ENCODE peak calls at places on chromosomes 5 and 9, in six cellular contexts. W is GM23338, L is K562, M is GM12878, B is HepG2, A is H1. O is an unnamed sample.

GRCh38 chr5:164518741-164519080 is 1013.3 kb downstream of the MAT2B start:
- DNase-seq in A (no peak), B (no peak), M (no peak), W (no peak), L (no peak), O (no peak)

GRCh38 chr5:55626805-55627204 is 85.3 kb downstream of the SLC38A9 start:
- DNase-seq in B (no peak), W (no peak), L (no peak), M (no peak), A (no peak), O (no peak)

GRCh38 chr5:11426442-11426841 is 477.8 kb downstream of the CTNND2 start:
- DNase-seq in L (no peak), M (no peak), B (no peak), W (no peak), A (no peak), O (no peak)

GRCh38 chr5:5481206-5481605 is 58.7 kb downstream of the ICE1 start:
- DNase-seq in A (no peak), L (no peak), M (no peak), B (no peak), W (no peak), O (no peak)

GRCh38 chr5:1020461-1020961 is 11.9 kb downstream of the NKD2 start:
- DNase-seq in B (no peak), W (no peak), A (no peak), L (no peak), M (no peak), O (peak)

GRCh38 chr5:174609116-174609515 is 115.3 kb upstream of the MSX2 start:
- DNase-seq in M (no peak), A (no peak), W (no peak), B (no peak), L (no peak), O (no peak)

GRCh38 chr5:177431317-177432142 is 5.1 kb downstream of the GRK6 start:
- DNase-seq in M (peak), W (no peak), A (no peak), L (no peak), B (no peak), O (no peak)

GRCh38 chr9:94787268-94787667 is 60.8 kb downstream of the AOPEP start:
- DNase-seq in L (no peak), W (no peak), A (no peak), M (no peak), B (no peak), O (no peak)

GRCh38 chr5:145471831-145472616 is 363.1 kb downstream of the PRELID2 start:
- DNase-seq in B (no peak), L (no peak), M (no peak), W (peak), A (no peak), O (no peak)

GRCh38 chr9:131459056-131459455 is 43.7 kb upstream of the POMT1 start:
- DNase-seq in B (no peak), L (no peak), M (no peak), A (no peak), W (no peak), O (no peak)

GRCh38 chr5:155087036-155087435 is 73.5 kb downstream of the KIF4B start:
- DNase-seq in B (no peak), W (no peak), L (no peak), A (no peak), M (no peak), O (no peak)

GRCh38 chr5:66881475-66882161 is 285.4 kb downstream of the MAST4 start:
- DNase-seq in W (no peak), A (no peak), L (no peak), M (no peak), B (no peak), O (no peak)

GRCh38 chr5:66660401-66660800 is 64.2 kb downstream of the MAST4 start:
- DNase-seq in W (no peak), A (no peak), L (no peak), B (no peak), M (no peak), O (no peak)

GRCh38 chr9:93088656-93089015 is 7.4 kb upstream of the CARD19 start:
- DNase-seq in W (no peak), B (no peak), A (no peak), M (no peak), L (no peak), O (no peak)

GRCh38 chr5:134813407-134813806 is 32.4 kb upstream of the C5orf24 start:
- DNase-seq in W (no peak), A (no peak), M (peak), L (no peak), B (no peak), O (no peak)

GRCh38 chr5:169128679-169129078 is 172.3 kb downstream of the SLIT3 start:
- DNase-seq in W (no peak), L (no peak), A (no peak), B (no peak), M (no peak), O (no peak)

GRCh38 chr5:154197801-154198461 is 7.4 kb downstream of the GALNT10 start:
- DNase-seq in L (no peak), A (no peak), M (peak), B (peak), W (no peak), O (no peak)

GRCh38 chr9:90285946-90286345 is 356.7 kb downstream of the DIRAS2 start:
- DNase-seq in L (no peak), B (no peak), A (no peak), W (no peak), M (no peak), O (no peak)

GRCh38 chr5:54470677-54471076 is 15.2 kb downstream of the HSPB3 start:
- DNase-seq in B (no peak), L (no peak), W (no peak), M (no peak), A (no peak), O (no peak)

GRCh38 chr9:102796244-102796643 is 198.9 kb upstream of the CYLC2 start:
- DNase-seq in A (no peak), L (no peak), M (no peak), W (no peak), B (no peak), O (no peak)

GRCh38 chr9:137046094-137046787 is at the start of gene NPDC1:
- DNase-seq in M (no peak), A (peak), B (peak), W (peak), L (peak), O (peak)

GRCh38 chr5:74801941-74802340 is 34.9 kb downstream of the NSA2 start:
- DNase-seq in W (no peak), A (no peak), L (no peak), M (no peak), B (no peak), O (no peak)

GRCh38 chr5:74801197-74801596 is 34.1 kb downstream of the NSA2 start:
- DNase-seq in M (no peak), W (no peak), B (no peak), L (no peak), A (no peak), O (no peak)

DNA sequence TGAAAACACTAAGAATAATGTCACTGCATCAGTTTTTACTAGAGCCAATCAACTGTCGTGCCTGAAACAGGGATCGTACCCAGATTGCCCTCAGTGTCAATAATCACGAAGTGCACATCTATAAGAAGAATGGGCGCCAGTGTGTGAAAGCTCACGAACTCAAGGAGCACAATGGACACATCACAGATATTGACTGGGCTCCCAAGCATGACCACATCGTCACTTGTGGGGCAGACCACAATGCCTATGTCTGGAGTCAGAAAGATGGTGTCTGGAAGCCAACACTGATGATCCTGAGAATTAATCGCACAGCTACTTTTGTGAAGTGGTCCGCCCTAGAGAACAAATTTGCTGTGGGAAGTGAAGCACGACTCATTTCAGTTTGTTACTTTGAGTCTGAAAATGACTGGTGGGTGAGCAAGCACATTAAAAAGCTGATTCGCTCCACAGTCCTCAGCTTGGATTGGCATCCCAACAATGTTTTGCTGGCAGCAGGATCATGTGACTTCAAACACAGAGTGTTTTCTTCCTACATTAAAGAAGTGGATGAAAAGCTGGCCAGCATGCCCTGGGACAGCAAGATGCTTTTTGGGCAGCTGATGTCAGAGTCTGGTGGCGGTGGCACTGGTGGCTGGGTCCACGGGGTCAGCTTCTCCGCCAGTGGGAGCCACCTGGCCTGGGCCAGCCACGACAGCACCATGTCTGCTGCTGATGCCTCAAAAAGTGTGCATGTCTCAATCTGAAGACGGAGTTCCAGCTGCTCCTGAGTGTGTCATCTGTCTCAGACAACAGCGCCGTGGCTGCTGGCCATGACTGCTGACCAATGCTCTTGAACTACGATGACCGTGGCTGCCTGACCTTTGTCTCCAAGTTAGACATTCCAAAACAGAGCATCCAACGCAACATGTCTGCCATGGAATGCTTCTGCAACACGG is 32.2 kb downstream of the NSA2 start:
- DNase-seq in A (no peak), M (no peak), B (peak), W (no peak), L (no peak), O (no peak)
- TF ChIP-seq CREB1 in A (no peak), M (no peak), B (no peak), W (no peak), L (no peak), O (no peak)

DNA sequence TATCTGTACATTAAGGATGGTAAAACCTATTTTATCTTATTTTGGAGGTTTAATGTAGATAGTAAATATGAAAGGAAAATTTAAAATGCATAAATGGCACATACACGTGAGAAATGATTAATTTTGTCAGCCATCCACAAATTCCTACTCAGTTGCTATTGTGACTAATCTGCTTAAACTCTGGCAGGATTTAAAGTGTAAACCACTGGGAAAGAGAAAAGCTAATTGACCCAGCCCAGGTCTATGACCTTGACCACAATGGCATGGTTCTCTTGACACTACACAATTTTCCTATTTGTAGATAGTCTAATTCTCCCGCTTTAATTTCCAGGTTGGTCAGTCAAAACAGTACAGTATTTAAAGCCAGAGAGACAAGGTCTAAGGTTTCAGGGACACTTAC is 459.0 kb upstream of the KLF4 start:
- DNase-seq in A (no peak), B (no peak), M (no peak), W (no peak), L (no peak), O (no peak)
- TF ChIP-seq CREB1 in A (no peak), B (no peak), M (no peak), W (no peak), L (no peak), O (no peak)

GRCh38 chr5:172904643-172905345 is 54.4 kb upstream of the RPL26L1 start:
- DNase-seq in M (no peak), W (peak), L (no peak), B (peak), A (no peak), O (no peak)
- TF ChIP-seq CREB1 in M (no peak), W (no peak), L (no peak), B (no peak), A (no peak), O (no peak)

GRCh38 chr9:88950341-88951141 is 40.7 kb upstream of the S1PR3 start:
- DNase-seq in M (no peak), B (peak), W (no peak), L (no peak), A (no peak), O (no peak)
- TF ChIP-seq CREB1 in M (no peak), B (no peak), W (no peak), L (no peak), A (no peak), O (no peak)

GRCh38 chr5:32458799-32459400 is 14.4 kb upstream of the ZFR start:
- DNase-seq in M (no peak), W (no peak), A (no peak), B (peak), L (no peak), O (no peak)

GRCh38 chr5:32461441-32462120 is 17.0 kb upstream of the ZFR start:
- DNase-seq in A (no peak), M (no peak), W (no peak), B (no peak), L (no peak), O (no peak)

GRCh38 chr5:32465076-32465475 is 20.5 kb upstream of the ZFR start:
- DNase-seq in L (peak), W (peak), A (no peak), M (no peak), B (no peak), O (no peak)

GRCh38 chr5:32460702-32461101 is 16.2 kb upstream of the ZFR start:
- DNase-seq in W (no peak), B (no peak), A (no peak), M (no peak), L (no peak), O (no peak)

GRCh38 chr5:32462618-32463017 is 18.1 kb upstream of the ZFR start:
- DNase-seq in M (no peak), L (no peak), A (no peak), B (no peak), W (no peak), O (no peak)
- TF ChIP-seq CREB1 in M (no peak), L (no peak), A (no peak), B (no peak), W (no peak), O (no peak)

DNA sequence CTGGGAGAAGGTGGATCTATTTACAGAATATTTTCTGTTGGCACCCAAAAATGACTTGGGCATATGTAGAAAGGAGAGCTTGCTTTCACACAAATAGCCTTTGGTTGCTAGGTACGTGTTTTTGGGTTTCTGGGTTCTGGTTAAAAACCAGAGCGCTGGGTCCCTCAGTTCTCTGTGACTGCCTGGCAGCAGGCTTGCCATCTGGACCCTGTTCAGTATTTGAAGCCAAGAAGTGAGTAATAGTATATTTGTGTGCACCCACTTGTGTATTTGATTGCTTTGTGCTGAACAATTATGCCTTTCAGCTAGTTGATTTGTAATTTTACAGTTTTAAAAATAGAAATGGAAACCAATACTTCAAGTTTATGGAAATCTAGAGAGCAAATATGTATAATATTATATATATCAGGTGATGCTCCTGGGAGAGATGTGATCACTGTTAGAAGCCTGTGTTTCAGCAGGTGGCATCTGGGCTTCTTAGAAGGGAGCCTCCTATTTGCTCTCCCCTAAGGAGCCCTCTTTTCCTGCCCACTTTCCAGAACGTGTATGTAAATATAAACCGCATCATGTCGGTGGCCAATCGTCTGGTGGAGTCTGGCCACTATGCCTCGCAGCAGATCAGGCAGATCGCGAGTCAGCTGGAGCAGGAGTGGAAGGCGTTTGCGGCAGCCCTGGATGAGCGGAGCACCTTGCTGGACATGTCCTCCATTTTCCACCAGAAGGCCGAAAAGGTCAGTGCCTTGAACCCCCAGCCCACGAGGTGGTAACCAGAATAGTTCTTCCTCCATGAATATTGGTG is 153.6 kb downstream of the TRIO start:
- DNase-seq in A (no peak), L (no peak), W (no peak), B (no peak), M (no peak), O (no peak)
- TF ChIP-seq CREB1 in A (no peak), L (no peak), W (no peak), B (no peak), M (no peak), O (no peak)

DNA sequence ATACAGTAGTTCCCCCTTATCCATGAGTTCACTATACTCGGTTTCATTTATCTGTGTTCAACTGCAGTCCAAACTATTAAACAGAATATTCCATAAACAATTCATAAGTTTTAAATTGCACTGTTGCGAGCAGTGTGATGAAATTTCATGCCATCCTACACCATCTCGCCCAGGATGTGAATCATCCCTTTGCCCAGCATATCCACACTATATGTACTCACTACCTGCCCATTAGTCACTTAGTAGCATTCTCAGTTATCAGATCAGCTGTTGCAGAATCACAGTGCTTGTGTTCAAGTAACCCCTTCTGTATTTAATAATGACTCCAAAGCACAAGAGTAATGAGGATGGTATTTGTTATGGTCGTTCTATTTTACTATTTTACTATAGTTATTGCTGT is 51.5 kb downstream of the SHOC1 start:
- DNase-seq in A (no peak), L (no peak), B (peak), W (no peak), M (no peak), O (no peak)
- TF ChIP-seq CREB1 in A (no peak), L (no peak), B (no peak), W (no peak), M (no peak), O (no peak)

GRCh38 chr9:113593682-113594281 is 130.3 kb downstream of the RGS3 start:
- DNase-seq in W (peak), M (no peak), L (peak), A (peak), B (peak), O (peak)
- TF ChIP-seq CREB1 in W (peak), M (no peak), L (no peak), A (no peak), B (no peak), O (no peak)

GRCh38 chr5:113153512-113154097 is 177.0 kb downstream of the DCP2 start:
- DNase-seq in W (no peak), A (no peak), L (no peak), B (no peak), M (no peak), O (no peak)
- TF ChIP-seq CREB1 in W (no peak), A (no peak), L (no peak), B (no peak), M (no peak), O (no peak)

GRCh38 chr9:120723547-120723946 is 9.3 kb upstream of the MEGF9 start:
- DNase-seq in A (no peak), L (no peak), M (no peak), W (no peak), B (no peak), O (no peak)
- TF ChIP-seq CREB1 in A (no peak), L (no peak), M (no peak), W (no peak), B (no peak), O (no peak)

O was measured in WTC11.